ENCODE peak calls at places on chromosomes 3 and 15, in eight cellular contexts. L is OCI-M1; K is T-helper 2 cell; P is RWPE1; C is stimulated activated CD4-positive, alpha-beta T cell treated with anti-CD3 and anti-CD28 coated beads, Interleukin-15, amount 100 ng/mL, for 1 hour; A is ecto neural progenitor cell; X is NCI-H1436; R is occipital lobe. M is an unnamed sample.

GRCh38 chr15:98727115-98728040 is 79.0 kb downstream of the IGF1R start:
- DNase-seq in L (no peak), R (no peak), P (peak; percentile 98), X (no peak), K (no peak), A (peak; percentile 79), C (no peak), M (peak; percentile 22)

GRCh38 chr15:85795320-85795668 is 569 bp upstream of the KLHL25 start:
- DNase-seq in X (no peak), L (no peak), C (no peak), A (no peak), P (no peak), R (no peak), K (no peak), M (no peak)

GRCh38 chr3:37523361-37523760 is 338.3 kb upstream of the CTDSPL start:
- DNase-seq in A (no peak), P (no peak), C (no peak), L (no peak), K (no peak), R (no peak), X (no peak), M (no peak)

GRCh38 chr3:94378322-94378721 is 315.5 kb downstream of the NSUN3 start:
- DNase-seq in L (no peak), P (no peak), C (no peak), X (no peak), A (no peak), R (no peak), K (no peak), M (no peak)

GRCh38 chr3:177089901-177090300 is 107.4 kb downstream of the TBL1XR1 start:
- DNase-seq in X (no peak), R (no peak), C (no peak), L (peak; percentile 9), P (no peak), K (no peak), A (no peak), M (no peak)

GRCh38 chr15:22912256-22912655 is 67.9 kb downstream of the CYFIP1 start:
- DNase-seq in X (no peak), L (no peak), R (no peak), A (no peak), C (no peak), K (no peak), P (no peak), M (no peak)

GRCh38 chr3:177050466-177051237 is 146.6 kb downstream of the TBL1XR1 start:
- DNase-seq in K (peak; percentile 58), A (no peak), L (peak; percentile 62), R (no peak), X (peak; percentile 61), C (no peak), P (peak; percentile 31), M (no peak)

GRCh38 chr3:12400795-12401194 is 83.5 kb upstream of the TSEN2 start:
- DNase-seq in C (no peak), P (no peak), X (no peak), A (no peak), L (no peak), R (no peak), K (no peak), M (no peak)

GRCh38 chr15:55587321-55588069 is 650 bp downstream of the PYGO1 start:
- DNase-seq in K (peak; percentile 15), L (peak; percentile 38), C (peak; percentile 10), R (no peak), A (peak; percentile 80), X (no peak), P (peak; percentile 30), M (no peak)

GRCh38 chr3:60017631-60018030 is 967.8 kb upstream of the CFAP20DC start:
- DNase-seq in R (no peak), X (no peak), K (peak; percentile 97), C (no peak), P (no peak), L (peak; percentile 16), A (no peak), M (no peak)

GRCh38 chr15:62112616-62113593 is 46.1 kb downstream of the C2CD4A start:
- DNase-seq in X (no peak), P (peak; percentile 92), C (no peak), R (no peak), L (peak; percentile 11), K (no peak), A (no peak), M (no peak)

GRCh38 chr3:22938739-22939138 is 264.4 kb upstream of the UBE2E2 start:
- DNase-seq in P (no peak), A (no peak), C (no peak), L (no peak), R (no peak), X (no peak), K (no peak), M (no peak)

GRCh38 chr3:69562001-69562400 is 176.1 kb upstream of the FRMD4B start:
- DNase-seq in P (no peak), R (no peak), A (no peak), L (no peak), C (no peak), X (no peak), K (no peak), M (no peak)

GRCh38 chr3:76024640-76025039 is 239.3 kb upstream of the ZNF717 start:
- DNase-seq in A (no peak), P (peak; percentile 19), C (no peak), K (no peak), L (peak; percentile 18), X (no peak), R (no peak), M (no peak)